ENCODE peak calls at places on chromosome 4, in five cellular contexts. V is immature natural killer cell; Y is mammary epithelial cell; J is CD8-positive, alpha-beta T cell; C is PC-3. P is an unnamed sample.

GRCh38 chr4:98516042-98516440 is 142.4 kb downstream of the TSPAN5 start:
- DNase-seq in V (no peak), C (peak; percentile 64), J (no peak), Y (peak; percentile 72), P (no peak)

GRCh38 chr4:184398741-184399504 is 75.4 kb downstream of the IRF2 start:
- DNase-seq in V (no peak), C (no peak), J (no peak), Y (no peak), P (no peak)

GRCh38 chr4:56296449-56296990 is 90.8 kb downstream of the AASDH start:
- DNase-seq in C (no peak), Y (no peak), J (no peak), V (no peak), P (no peak)

GRCh38 chr4:103934178-103934789 is 214.5 kb upstream of the TACR3 start:
- DNase-seq in C (peak; percentile 65), V (peak; percentile 1), J (no peak), Y (peak; percentile 25), P (peak; percentile 51)

GRCh38 chr4:139126898-139127297 is 50.1 kb downstream of the ELF2 start:
- DNase-seq in J (no peak), V (no peak), C (no peak), Y (no peak), P (no peak)

GRCh38 chr4:6342530-6343293 is 73.1 kb downstream of the WFS1 start:
- DNase-seq in J (no peak), C (no peak), V (no peak), Y (no peak), P (peak; percentile 60)

GRCh38 chr4:153541426-153542096 is 75.4 kb downstream of the TMEM131L start:
- DNase-seq in J (no peak), Y (peak; percentile 90), C (peak; percentile 16), V (no peak), P (no peak)

GRCh38 chr4:168784786-168785461 is 225.1 kb downstream of the CBR4 start:
- DNase-seq in Y (peak; percentile 95), V (no peak), C (peak; percentile 10), J (no peak), P (no peak)

GRCh38 chr4:23827971-23828680 is 61.7 kb downstream of the PPARGC1A start:
- DNase-seq in C (no peak), J (no peak), V (no peak), Y (no peak), P (no peak)

GRCh38 chr4:152045781-152046571 is 285.2 kb upstream of the GATB start:
- DNase-seq in Y (no peak), C (no peak), J (peak; percentile 27), V (peak; percentile 20), P (no peak)

GRCh38 chr4:88759039-88759631 is 61.5 kb upstream of the NAP1L5 start:
- DNase-seq in Y (no peak), J (no peak), C (no peak), V (no peak), P (peak; percentile 4)

GRCh38 chr4:48490012-48490679 is at the start of gene ZAR1:
- DNase-seq in Y (no peak), V (no peak), C (no peak), J (no peak), P (no peak)

GRCh38 chr4:47213539-47213938 is 182.2 kb downstream of the GABRB1 start:
- DNase-seq in J (no peak), Y (no peak), V (no peak), C (no peak), P (no peak)

GRCh38 chr4:139696491-139696890 is 30.9 kb downstream of the MGST2 start:
- DNase-seq in V (no peak), J (no peak), C (no peak), Y (no peak), P (no peak)